ENCODE peak calls at places on chromosomes 6 and 20, in nine cellular contexts. P is MCF 10A; C is activated effector memory CD4-positive, alpha-beta T cell treated with Interleukin-2 at 50 U/mL for 16 hours; Y is mammary epithelial cell; X is EH; Q is HEK293T; H is stimulated activated CD4-positive, alpha-beta T cell treated with anti-CD3 and anti-CD28 coated beads, Interleukin-1b, Interleukin-23, amount 100 ng/mL, for 4 hours; A is hepatocyte; K is anterior cingulate cortex. N is an unnamed sample.

GRCh38 chr6:47321582-47321981 is 11.9 kb upstream of the TNFRSF21 start:
- DNase-seq in C (no peak), P (no peak), H (no peak), Y (no peak), A (no peak), K (no peak), X (no peak), Q (no peak), N (no peak)

GRCh38 chr6:17877196-17877889 is 110.1 kb downstream of the KIF13A start:
- DNase-seq in C (no peak), H (no peak), P (peak), K (no peak), Q (no peak), Y (no peak), A (no peak), X (peak), N (no peak)

GRCh38 chr6:113723182-113723581 is 134.0 kb upstream of the MARCKS start:
- DNase-seq in H (no peak), C (no peak), A (peak), Q (no peak), Y (no peak), P (no peak), X (peak), K (no peak), N (no peak)

GRCh38 chr6:34665019-34665418 is 31.5 kb downstream of the ILRUN start:
- DNase-seq in Y (no peak), X (no peak), C (no peak), H (no peak), Q (no peak), K (no peak), A (no peak), P (no peak), N (no peak)

GRCh38 chr6:107711953-107712522 is 112.1 kb downstream of the SCML4 start:
- DNase-seq in P (no peak), K (no peak), A (no peak), Q (no peak), H (no peak), C (no peak), Y (no peak), X (no peak), N (no peak)

GRCh38 chr20:11712611-11713160 is 205.0 kb upstream of the BTBD3 start:
- DNase-seq in C (no peak), X (no peak), Y (no peak), P (no peak), Q (no peak), K (no peak), A (no peak), H (no peak), N (no peak)

GRCh38 chr20:58675146-58675584 is 17.4 kb upstream of the NPEPL1 start:
- DNase-seq in A (no peak), K (no peak), X (no peak), H (no peak), P (no peak), C (no peak), Y (no peak), Q (no peak), N (no peak)

GRCh38 chr6:157768863-157769551 is 54.0 kb upstream of the SNX9 start:
- DNase-seq in A (no peak), X (no peak), P (no peak), H (no peak), Q (no peak), C (no peak), Y (no peak), K (no peak), N (no peak)

GRCh38 chr20:5913166-5913565 is 37.2 kb downstream of the TRMT6 start:
- DNase-seq in A (no peak), Q (no peak), X (no peak), K (no peak), Y (no peak), C (no peak), P (no peak), H (no peak), N (no peak)

GRCh38 chr6:166586424-166587156 is at the start of gene RAMACL:
- DNase-seq in P (peak), Y (peak), H (no peak), A (no peak), K (no peak), Q (peak), X (no peak), C (no peak), N (peak)

GRCh38 chr6:224350-224749 is 67.9 kb upstream of the DUSP22 start:
- DNase-seq in Y (no peak), C (no peak), P (no peak), X (no peak), A (no peak), H (no peak), K (no peak), Q (no peak), N (no peak)

GRCh38 chr6:1382331-1382882 is 7.0 kb upstream of the FOXF2 start:
- DNase-seq in Q (no peak), K (no peak), X (no peak), P (no peak), H (no peak), A (peak), Y (no peak), C (no peak), N (no peak)